ENCODE peak calls at places on chromosomes 1 and 21, in six cellular contexts. One of them, this sample, is unnamed.
A peak's percentile ranks its signal among the peaks of the same experiment; 100 is the strongest.

GRCh38 chr1:2354511-2355407 is 36.6 kb downstream of the MORN1 start:
- DNase-seq in fibroblast of lung: no peak
- DNase-seq in cardiac fibroblast: no peak
- DNase-seq in endothelial cell: no peak
- DNase-seq in mesothelial cell of epicardium: peak; percentile 22
- DNase-seq in tibial nerve: no peak
- DNase-seq in this sample: no peak

GRCh38 chr1:109312246-109312645 is 5.4 kb upstream of the MYBPHL start:
- DNase-seq in mesothelial cell of epicardium: no peak
- DNase-seq in fibroblast of lung: no peak
- DNase-seq in endothelial cell: no peak
- DNase-seq in tibial nerve: no peak
- DNase-seq in cardiac fibroblast: no peak
- DNase-seq in this sample: no peak

GRCh38 chr1:94329986-94330385 is 88.2 kb upstream of the ABCD3 start:
- DNase-seq in fibroblast of lung: peak; percentile 62
- DNase-seq in mesothelial cell of epicardium: no peak
- DNase-seq in endothelial cell: no peak
- DNase-seq in tibial nerve: no peak
- DNase-seq in cardiac fibroblast: peak; percentile 81
- DNase-seq in this sample: no peak

GRCh38 chr1:186974774-186975181 is 146.0 kb downstream of the PLA2G4A start:
- DNase-seq in fibroblast of lung: peak; percentile 91
- DNase-seq in endothelial cell: no peak
- DNase-seq in mesothelial cell of epicardium: no peak
- DNase-seq in cardiac fibroblast: peak; percentile 76
- DNase-seq in tibial nerve: no peak
- DNase-seq in this sample: no peak

GRCh38 chr21:30072496-30072895 is 94.1 kb downstream of the CLDN17 start:
- DNase-seq in cardiac fibroblast: peak; percentile 53
- DNase-seq in tibial nerve: no peak
- DNase-seq in endothelial cell: peak; percentile 52
- DNase-seq in fibroblast of lung: no peak
- DNase-seq in mesothelial cell of epicardium: no peak
- DNase-seq in this sample: no peak

GRCh38 chr1:6033986-6034749 is 11.5 kb upstream of the KCNAB2 start:
- DNase-seq in fibroblast of lung: no peak
- DNase-seq in endothelial cell: peak; percentile 82
- DNase-seq in cardiac fibroblast: peak; percentile 21
- DNase-seq in mesothelial cell of epicardium: no peak
- DNase-seq in tibial nerve: no peak
- DNase-seq in this sample: peak; percentile 88

GRCh38 chr1:32903991-32904776 is 3.0 kb upstream of the TMEM54 start:
- DNase-seq in tibial nerve: no peak
- DNase-seq in mesothelial cell of epicardium: no peak
- DNase-seq in fibroblast of lung: no peak
- DNase-seq in endothelial cell: no peak
- DNase-seq in cardiac fibroblast: no peak
- DNase-seq in this sample: no peak

GRCh38 chr1:193417945-193418744 is 231.7 kb upstream of the B3GALT2 start:
- DNase-seq in tibial nerve: no peak
- DNase-seq in cardiac fibroblast: peak; percentile 51
- DNase-seq in mesothelial cell of epicardium: no peak
- DNase-seq in endothelial cell: no peak
- DNase-seq in fibroblast of lung: peak; percentile 61
- DNase-seq in this sample: no peak

GRCh38 chr21:44379991-44380865 is 26.8 kb downstream of the TRPM2 start:
- DNase-seq in fibroblast of lung: no peak
- DNase-seq in tibial nerve: no peak
- DNase-seq in cardiac fibroblast: no peak
- DNase-seq in endothelial cell: no peak
- DNase-seq in mesothelial cell of epicardium: no peak
- DNase-seq in this sample: no peak

GRCh38 chr1:115980998-115981993 is 5.0 kb downstream of the SLC22A15 start:
- DNase-seq in cardiac fibroblast: peak; percentile 64
- DNase-seq in mesothelial cell of epicardium: no peak
- DNase-seq in tibial nerve: no peak
- DNase-seq in fibroblast of lung: peak; percentile 53
- DNase-seq in endothelial cell: peak; percentile 38
- DNase-seq in this sample: no peak

GRCh38 chr1:16300436-16300835 is 51.8 kb downstream of the FBXO42 start:
- DNase-seq in fibroblast of lung: no peak
- DNase-seq in cardiac fibroblast: no peak
- DNase-seq in endothelial cell: no peak
- DNase-seq in tibial nerve: no peak
- DNase-seq in mesothelial cell of epicardium: no peak
- DNase-seq in this sample: no peak

GRCh38 chr1:7117265-7117598 is 332.0 kb downstream of the CAMTA1 start:
- DNase-seq in fibroblast of lung: no peak
- DNase-seq in endothelial cell: no peak
- DNase-seq in cardiac fibroblast: no peak
- DNase-seq in tibial nerve: no peak
- DNase-seq in mesothelial cell of epicardium: no peak
- DNase-seq in this sample: no peak
- TF ChIP-seq CTCF in fibroblast of lung: peak; percentile 40
- TF ChIP-seq CTCF in endothelial cell: no peak
- TF ChIP-seq CTCF in cardiac fibroblast: no peak
- TF ChIP-seq CTCF in tibial nerve: no peak
- TF ChIP-seq CTCF in mesothelial cell of epicardium: no peak
- TF ChIP-seq CTCF in this sample: no peak

DNA sequence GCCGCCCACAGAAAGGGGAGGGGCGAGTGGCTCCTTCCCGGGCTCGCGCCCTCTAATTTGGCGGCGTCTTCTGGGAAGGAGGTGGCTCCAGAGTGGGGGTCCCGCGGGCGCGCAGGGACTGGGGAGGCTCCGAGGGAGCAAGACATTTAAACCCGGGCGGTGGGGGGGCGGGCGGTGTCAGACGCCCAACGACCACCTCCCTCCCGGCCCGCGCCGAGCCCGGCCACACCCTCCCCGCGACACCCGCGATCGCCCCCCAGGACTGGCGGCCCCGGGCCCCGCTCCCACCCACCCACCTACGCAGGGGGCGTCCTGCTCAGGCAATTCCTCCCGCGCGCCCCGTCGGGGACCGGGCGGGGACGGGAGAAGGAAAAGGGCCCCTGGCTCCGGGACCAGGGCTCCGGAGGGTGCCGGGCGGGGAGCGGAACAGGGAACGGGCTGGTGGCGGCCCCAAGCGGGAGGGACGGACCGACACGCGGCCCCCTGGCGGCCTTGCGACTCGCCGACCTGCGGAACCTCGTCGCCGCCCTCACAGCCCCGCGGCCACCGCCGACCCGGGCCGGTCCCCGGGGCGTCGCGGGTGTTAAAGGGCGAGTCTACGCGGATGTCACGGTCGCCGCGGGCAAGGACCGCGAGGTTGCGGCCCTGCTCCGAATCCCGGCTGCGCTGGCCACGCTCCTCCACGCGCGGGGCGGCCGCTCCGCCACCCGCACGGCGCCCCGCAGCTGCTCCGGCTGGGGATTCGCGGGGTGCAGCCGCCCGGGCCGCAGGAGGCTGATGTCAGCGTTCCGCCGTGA is 94.0 kb upstream of the FMN2 start:
- DNase-seq in cardiac fibroblast: no peak
- DNase-seq in tibial nerve: no peak
- DNase-seq in fibroblast of lung: no peak
- DNase-seq in mesothelial cell of epicardium: no peak
- DNase-seq in endothelial cell: peak; percentile 70
- DNase-seq in this sample: no peak
- TF ChIP-seq CTCF in cardiac fibroblast: no peak
- TF ChIP-seq CTCF in tibial nerve: no peak
- TF ChIP-seq CTCF in fibroblast of lung: peak; percentile 4
- TF ChIP-seq CTCF in mesothelial cell of epicardium: peak; percentile 43
- TF ChIP-seq CTCF in endothelial cell: peak; percentile 55
- TF ChIP-seq CTCF in this sample: no peak

GRCh38 chr1:232628335-232629214 is 1.4 kb downstream of the SIPA1L2 start:
- DNase-seq in tibial nerve: no peak
- DNase-seq in endothelial cell: no peak
- DNase-seq in cardiac fibroblast: peak; percentile 69
- DNase-seq in fibroblast of lung: peak; percentile 75
- DNase-seq in mesothelial cell of epicardium: no peak
- DNase-seq in this sample: no peak
- TF ChIP-seq CTCF in tibial nerve: peak; percentile 41
- TF ChIP-seq CTCF in endothelial cell: no peak
- TF ChIP-seq CTCF in cardiac fibroblast: peak; percentile 24
- TF ChIP-seq CTCF in fibroblast of lung: peak; percentile 14
- TF ChIP-seq CTCF in mesothelial cell of epicardium: no peak
- TF ChIP-seq CTCF in this sample: peak; percentile 58

GRCh38 chr1:241485554-241485992 is 34.0 kb downstream of the FH start:
- DNase-seq in endothelial cell: no peak
- DNase-seq in tibial nerve: no peak
- DNase-seq in mesothelial cell of epicardium: no peak
- DNase-seq in fibroblast of lung: peak; percentile 38
- DNase-seq in cardiac fibroblast: peak; percentile 17
- DNase-seq in this sample: no peak
- TF ChIP-seq CTCF in endothelial cell: peak; percentile 42
- TF ChIP-seq CTCF in tibial nerve: no peak
- TF ChIP-seq CTCF in mesothelial cell of epicardium: no peak
- TF ChIP-seq CTCF in fibroblast of lung: peak; percentile 27
- TF ChIP-seq CTCF in cardiac fibroblast: peak; percentile 47
- TF ChIP-seq CTCF in this sample: peak; percentile 13